ENCODE peak calls at places on chromosomes 13 and 19, in nine cellular contexts. One of them, this sample, is unnamed.

GRCh38 chr13:64471916-64472315 is 2758.2 kb downstream of the PCDH9 start:
- DNase-seq in CD4-positive, alpha-beta T cell: no peak
- DNase-seq in NCI-H1092 treated with DMSO at 0.1 percent for 48 hours: peak; percentile 74
- DNase-seq in endothelial cell: no peak
- DNase-seq in breast epithelium: no peak
- DNase-seq in NCI-H774: no peak
- DNase-seq in retinal pigment epithelial cell: no peak
- DNase-seq in Calu3: no peak
- DNase-seq in sciatic nerve: no peak
- DNase-seq in this sample: no peak

GRCh38 chr19:41424335-41425173 is 2.6 kb downstream of the B3GNT8 start:
- DNase-seq in CD4-positive, alpha-beta T cell: no peak
- DNase-seq in NCI-H1092 treated with DMSO at 0.1 percent for 48 hours: no peak
- DNase-seq in endothelial cell: no peak
- DNase-seq in breast epithelium: no peak
- DNase-seq in NCI-H774: no peak
- DNase-seq in retinal pigment epithelial cell: no peak
- DNase-seq in Calu3: no peak
- DNase-seq in sciatic nerve: no peak
- DNase-seq in this sample: peak; percentile 47

GRCh38 chr19:52778811-52779210 is 7.8 kb downstream of the ZNF600 start:
- DNase-seq in CD4-positive, alpha-beta T cell: no peak
- DNase-seq in NCI-H1092 treated with DMSO at 0.1 percent for 48 hours: no peak
- DNase-seq in endothelial cell: no peak
- DNase-seq in breast epithelium: no peak
- DNase-seq in NCI-H774: no peak
- DNase-seq in retinal pigment epithelial cell: no peak
- DNase-seq in Calu3: no peak
- DNase-seq in sciatic nerve: no peak
- DNase-seq in this sample: no peak

GRCh38 chr19:48487944-48488343 is 18.8 kb downstream of the CYTH2 start:
- DNase-seq in CD4-positive, alpha-beta T cell: no peak
- DNase-seq in NCI-H1092 treated with DMSO at 0.1 percent for 48 hours: no peak
- DNase-seq in endothelial cell: no peak
- DNase-seq in breast epithelium: peak; percentile 94
- DNase-seq in NCI-H774: no peak
- DNase-seq in retinal pigment epithelial cell: peak; percentile 66
- DNase-seq in Calu3: peak; percentile 97
- DNase-seq in sciatic nerve: no peak
- DNase-seq in this sample: peak; percentile 93

GRCh38 chr19:40217921-40218890 is at the start of gene TTC9B:
- DNase-seq in CD4-positive, alpha-beta T cell: peak; percentile 21
- DNase-seq in NCI-H1092 treated with DMSO at 0.1 percent for 48 hours: no peak
- DNase-seq in endothelial cell: peak; percentile 61
- DNase-seq in breast epithelium: no peak
- DNase-seq in NCI-H774: no peak
- DNase-seq in retinal pigment epithelial cell: no peak
- DNase-seq in Calu3: no peak
- DNase-seq in sciatic nerve: no peak
- DNase-seq in this sample: no peak

GRCh38 chr19:2089727-2090053 is 6.4 kb downstream of the MOB3A start:
- DNase-seq in CD4-positive, alpha-beta T cell: no peak
- DNase-seq in NCI-H1092 treated with DMSO at 0.1 percent for 48 hours: no peak
- DNase-seq in endothelial cell: no peak
- DNase-seq in breast epithelium: no peak
- DNase-seq in NCI-H774: no peak
- DNase-seq in retinal pigment epithelial cell: no peak
- DNase-seq in Calu3: no peak
- DNase-seq in sciatic nerve: no peak
- DNase-seq in this sample: no peak

GRCh38 chr19:43731854-43732253 is 16.0 kb downstream of the IRGC start:
- DNase-seq in CD4-positive, alpha-beta T cell: no peak
- DNase-seq in NCI-H1092 treated with DMSO at 0.1 percent for 48 hours: no peak
- DNase-seq in endothelial cell: no peak
- DNase-seq in breast epithelium: no peak
- DNase-seq in NCI-H774: no peak
- DNase-seq in retinal pigment epithelial cell: no peak
- DNase-seq in Calu3: no peak
- DNase-seq in sciatic nerve: no peak
- DNase-seq in this sample: no peak

GRCh38 chr19:16376241-16376640 is 51.6 kb downstream of the KLF2 start:
- DNase-seq in CD4-positive, alpha-beta T cell: no peak
- DNase-seq in NCI-H1092 treated with DMSO at 0.1 percent for 48 hours: no peak
- DNase-seq in endothelial cell: no peak
- DNase-seq in breast epithelium: no peak
- DNase-seq in NCI-H774: no peak
- DNase-seq in retinal pigment epithelial cell: no peak
- DNase-seq in Calu3: no peak
- DNase-seq in sciatic nerve: no peak
- DNase-seq in this sample: no peak

GRCh38 chr13:109196896-109197295 is 567.5 kb downstream of the MYO16 start:
- DNase-seq in CD4-positive, alpha-beta T cell: no peak
- DNase-seq in NCI-H1092 treated with DMSO at 0.1 percent for 48 hours: no peak
- DNase-seq in endothelial cell: peak; percentile 13
- DNase-seq in breast epithelium: no peak
- DNase-seq in NCI-H774: no peak
- DNase-seq in retinal pigment epithelial cell: no peak
- DNase-seq in Calu3: no peak
- DNase-seq in sciatic nerve: no peak
- DNase-seq in this sample: no peak

GRCh38 chr19:19399733-19400438 is 5.6 kb upstream of the GATAD2A start:
- DNase-seq in CD4-positive, alpha-beta T cell: no peak
- DNase-seq in NCI-H1092 treated with DMSO at 0.1 percent for 48 hours: no peak
- DNase-seq in endothelial cell: no peak
- DNase-seq in breast epithelium: no peak
- DNase-seq in NCI-H774: no peak
- DNase-seq in retinal pigment epithelial cell: no peak
- DNase-seq in Calu3: no peak
- DNase-seq in sciatic nerve: no peak
- DNase-seq in this sample: no peak

GRCh38 chr13:80116107-80116506 is 224.8 kb downstream of the SPRY2 start:
- DNase-seq in CD4-positive, alpha-beta T cell: no peak
- DNase-seq in NCI-H1092 treated with DMSO at 0.1 percent for 48 hours: no peak
- DNase-seq in endothelial cell: no peak
- DNase-seq in breast epithelium: no peak
- DNase-seq in NCI-H774: no peak
- DNase-seq in retinal pigment epithelial cell: no peak
- DNase-seq in Calu3: no peak
- DNase-seq in sciatic nerve: no peak
- DNase-seq in this sample: no peak

GRCh38 chr13:52706074-52706473 is 33.5 kb downstream of the CNMD start:
- DNase-seq in CD4-positive, alpha-beta T cell: no peak
- DNase-seq in NCI-H1092 treated with DMSO at 0.1 percent for 48 hours: no peak
- DNase-seq in endothelial cell: no peak
- DNase-seq in breast epithelium: no peak
- DNase-seq in NCI-H774: no peak
- DNase-seq in retinal pigment epithelial cell: no peak
- DNase-seq in Calu3: no peak
- DNase-seq in sciatic nerve: no peak
- DNase-seq in this sample: no peak

GRCh38 chr19:4369109-4369887 is 25.9 kb downstream of the MPND start:
- DNase-seq in CD4-positive, alpha-beta T cell: peak; percentile 42
- DNase-seq in NCI-H1092 treated with DMSO at 0.1 percent for 48 hours: no peak
- DNase-seq in endothelial cell: no peak
- DNase-seq in breast epithelium: peak; percentile 66
- DNase-seq in NCI-H774: no peak
- DNase-seq in retinal pigment epithelial cell: no peak
- DNase-seq in Calu3: peak; percentile 38
- DNase-seq in sciatic nerve: no peak
- DNase-seq in this sample: peak; percentile 83

GRCh38 chr19:17830567-17831418 is 9.5 kb upstream of the INSL3 start:
- DNase-seq in CD4-positive, alpha-beta T cell: peak; percentile 38
- DNase-seq in NCI-H1092 treated with DMSO at 0.1 percent for 48 hours: peak; percentile 70
- DNase-seq in endothelial cell: peak; percentile 88
- DNase-seq in breast epithelium: no peak
- DNase-seq in NCI-H774: peak; percentile 80
- DNase-seq in retinal pigment epithelial cell: peak; percentile 59
- DNase-seq in Calu3: no peak
- DNase-seq in sciatic nerve: peak; percentile 90
- DNase-seq in this sample: peak; percentile 87

GRCh38 chr13:29849731-29850212 is 645 bp downstream of the UBL3 start:
- DNase-seq in CD4-positive, alpha-beta T cell: no peak
- DNase-seq in NCI-H1092 treated with DMSO at 0.1 percent for 48 hours: peak; percentile 44
- DNase-seq in endothelial cell: peak; percentile 56
- DNase-seq in breast epithelium: peak; percentile 65
- DNase-seq in NCI-H774: no peak
- DNase-seq in retinal pigment epithelial cell: peak; percentile 33
- DNase-seq in Calu3: peak; percentile 51
- DNase-seq in sciatic nerve: peak; percentile 76
- DNase-seq in this sample: peak; percentile 63

GRCh38 chr13:39531646-39532045 is 71.3 kb downstream of the LHFPL6 start:
- DNase-seq in CD4-positive, alpha-beta T cell: no peak
- DNase-seq in NCI-H1092 treated with DMSO at 0.1 percent for 48 hours: no peak
- DNase-seq in endothelial cell: no peak
- DNase-seq in breast epithelium: no peak
- DNase-seq in NCI-H774: no peak
- DNase-seq in retinal pigment epithelial cell: no peak
- DNase-seq in Calu3: no peak
- DNase-seq in sciatic nerve: no peak
- DNase-seq in this sample: no peak

GRCh38 chr13:109385161-109385560 is 401.2 kb downstream of the IRS2 start:
- DNase-seq in CD4-positive, alpha-beta T cell: no peak
- DNase-seq in NCI-H1092 treated with DMSO at 0.1 percent for 48 hours: no peak
- DNase-seq in endothelial cell: no peak
- DNase-seq in breast epithelium: no peak
- DNase-seq in NCI-H774: no peak
- DNase-seq in retinal pigment epithelial cell: no peak
- DNase-seq in Calu3: no peak
- DNase-seq in sciatic nerve: no peak
- DNase-seq in this sample: no peak

GRCh38 chr19:50007947-50008346 is 17.2 kb downstream of the VRK3 start:
- DNase-seq in CD4-positive, alpha-beta T cell: no peak
- DNase-seq in NCI-H1092 treated with DMSO at 0.1 percent for 48 hours: no peak
- DNase-seq in endothelial cell: no peak
- DNase-seq in breast epithelium: no peak
- DNase-seq in NCI-H774: no peak
- DNase-seq in retinal pigment epithelial cell: no peak
- DNase-seq in Calu3: no peak
- DNase-seq in sciatic nerve: no peak
- DNase-seq in this sample: no peak

GRCh38 chr19:5821521-5822180 is 16.8 kb downstream of the NRTN start:
- DNase-seq in CD4-positive, alpha-beta T cell: no peak
- DNase-seq in NCI-H1092 treated with DMSO at 0.1 percent for 48 hours: no peak
- DNase-seq in endothelial cell: no peak
- DNase-seq in breast epithelium: no peak
- DNase-seq in NCI-H774: no peak
- DNase-seq in retinal pigment epithelial cell: no peak
- DNase-seq in Calu3: no peak
- DNase-seq in sciatic nerve: no peak
- DNase-seq in this sample: no peak

GRCh38 chr19:49459388-49459787 is 6.4 kb downstream of the ALDH16A1 start:
- DNase-seq in CD4-positive, alpha-beta T cell: no peak
- DNase-seq in NCI-H1092 treated with DMSO at 0.1 percent for 48 hours: no peak
- DNase-seq in endothelial cell: no peak
- DNase-seq in breast epithelium: no peak
- DNase-seq in NCI-H774: no peak
- DNase-seq in retinal pigment epithelial cell: no peak
- DNase-seq in Calu3: no peak
- DNase-seq in sciatic nerve: no peak
- DNase-seq in this sample: no peak

GRCh38 chr13:84810781-84811180 is 928.5 kb upstream of the SLITRK1 start:
- DNase-seq in CD4-positive, alpha-beta T cell: no peak
- DNase-seq in NCI-H1092 treated with DMSO at 0.1 percent for 48 hours: no peak
- DNase-seq in endothelial cell: no peak
- DNase-seq in breast epithelium: no peak
- DNase-seq in NCI-H774: no peak
- DNase-seq in retinal pigment epithelial cell: no peak
- DNase-seq in Calu3: no peak
- DNase-seq in sciatic nerve: no peak
- DNase-seq in this sample: no peak

GRCh38 chr13:41054919-41055619 is 6.2 kb upstream of the WBP4 start:
- DNase-seq in CD4-positive, alpha-beta T cell: no peak
- DNase-seq in NCI-H1092 treated with DMSO at 0.1 percent for 48 hours: no peak
- DNase-seq in endothelial cell: no peak
- DNase-seq in breast epithelium: no peak
- DNase-seq in NCI-H774: no peak
- DNase-seq in retinal pigment epithelial cell: no peak
- DNase-seq in Calu3: no peak
- DNase-seq in sciatic nerve: no peak
- DNase-seq in this sample: no peak

GRCh38 chr13:50526771-50527567 is 316.5 kb downstream of the DLEU7 start:
- DNase-seq in CD4-positive, alpha-beta T cell: no peak
- DNase-seq in NCI-H1092 treated with DMSO at 0.1 percent for 48 hours: no peak
- DNase-seq in endothelial cell: no peak
- DNase-seq in breast epithelium: peak; percentile 65
- DNase-seq in NCI-H774: no peak
- DNase-seq in retinal pigment epithelial cell: no peak
- DNase-seq in Calu3: no peak
- DNase-seq in sciatic nerve: no peak
- DNase-seq in this sample: no peak

GRCh38 chr19:43651758-43652545 is 12.3 kb upstream of the CADM4 start:
- DNase-seq in CD4-positive, alpha-beta T cell: no peak
- DNase-seq in NCI-H1092 treated with DMSO at 0.1 percent for 48 hours: peak; percentile 11
- DNase-seq in endothelial cell: peak; percentile 71
- DNase-seq in breast epithelium: peak; percentile 71
- DNase-seq in NCI-H774: peak; percentile 43
- DNase-seq in retinal pigment epithelial cell: no peak
- DNase-seq in Calu3: peak; percentile 79
- DNase-seq in sciatic nerve: peak; percentile 76
- DNase-seq in this sample: peak; percentile 85

GRCh38 chr13:99316657-99317244 is 9.6 kb upstream of the GPR183 start:
- DNase-seq in CD4-positive, alpha-beta T cell: no peak
- DNase-seq in NCI-H1092 treated with DMSO at 0.1 percent for 48 hours: peak; percentile 82
- DNase-seq in endothelial cell: no peak
- DNase-seq in breast epithelium: no peak
- DNase-seq in NCI-H774: peak; percentile 83
- DNase-seq in retinal pigment epithelial cell: no peak
- DNase-seq in Calu3: no peak
- DNase-seq in sciatic nerve: no peak
- DNase-seq in this sample: no peak

GRCh38 chr19:8571006-8571411 is 6.2 kb downstream of the MYO1F start:
- DNase-seq in CD4-positive, alpha-beta T cell: peak; percentile 58
- DNase-seq in NCI-H1092 treated with DMSO at 0.1 percent for 48 hours: no peak
- DNase-seq in endothelial cell: no peak
- DNase-seq in breast epithelium: no peak
- DNase-seq in NCI-H774: no peak
- DNase-seq in retinal pigment epithelial cell: no peak
- DNase-seq in Calu3: peak; percentile 6
- DNase-seq in sciatic nerve: no peak
- DNase-seq in this sample: peak; percentile 53

GRCh38 chr13:75864718-75865117 is 228.6 kb downstream of the LMO7 start:
- DNase-seq in CD4-positive, alpha-beta T cell: no peak
- DNase-seq in NCI-H1092 treated with DMSO at 0.1 percent for 48 hours: no peak
- DNase-seq in endothelial cell: no peak
- DNase-seq in breast epithelium: no peak
- DNase-seq in NCI-H774: no peak
- DNase-seq in retinal pigment epithelial cell: no peak
- DNase-seq in Calu3: no peak
- DNase-seq in sciatic nerve: no peak
- DNase-seq in this sample: no peak

GRCh38 chr19:41698746-41699230 is 9.6 kb upstream of the CEACAM5 start:
- DNase-seq in CD4-positive, alpha-beta T cell: no peak
- DNase-seq in NCI-H1092 treated with DMSO at 0.1 percent for 48 hours: no peak
- DNase-seq in endothelial cell: no peak
- DNase-seq in breast epithelium: no peak
- DNase-seq in NCI-H774: no peak
- DNase-seq in retinal pigment epithelial cell: no peak
- DNase-seq in Calu3: peak; percentile 55
- DNase-seq in sciatic nerve: no peak
- DNase-seq in this sample: peak; percentile 84

GRCh38 chr13:35554972-35555623 is 78.6 kb upstream of the MAB21L1 start:
- DNase-seq in CD4-positive, alpha-beta T cell: no peak
- DNase-seq in NCI-H1092 treated with DMSO at 0.1 percent for 48 hours: no peak
- DNase-seq in endothelial cell: no peak
- DNase-seq in breast epithelium: no peak
- DNase-seq in NCI-H774: no peak
- DNase-seq in retinal pigment epithelial cell: no peak
- DNase-seq in Calu3: no peak
- DNase-seq in sciatic nerve: no peak
- DNase-seq in this sample: no peak

GRCh38 chr19:30165228-30165813 is 206.9 kb upstream of the ZNF536 start:
- DNase-seq in CD4-positive, alpha-beta T cell: no peak
- DNase-seq in NCI-H1092 treated with DMSO at 0.1 percent for 48 hours: no peak
- DNase-seq in endothelial cell: no peak
- DNase-seq in breast epithelium: no peak
- DNase-seq in NCI-H774: no peak
- DNase-seq in retinal pigment epithelial cell: no peak
- DNase-seq in Calu3: no peak
- DNase-seq in sciatic nerve: peak; percentile 44
- DNase-seq in this sample: no peak

GRCh38 chr19:4547303-4548237 is 7.7 kb upstream of the LRG1 start:
- DNase-seq in CD4-positive, alpha-beta T cell: no peak
- DNase-seq in NCI-H1092 treated with DMSO at 0.1 percent for 48 hours: peak; percentile 30
- DNase-seq in endothelial cell: no peak
- DNase-seq in breast epithelium: no peak
- DNase-seq in NCI-H774: peak; percentile 21
- DNase-seq in retinal pigment epithelial cell: no peak
- DNase-seq in Calu3: peak; percentile 51
- DNase-seq in sciatic nerve: no peak
- DNase-seq in this sample: peak; percentile 66